ENCODE peak calls at places on chromosomes 1 and 21, in nine cellular contexts. G, A, D, W, T, J, R, Q and Z are unnamed samples.
A peak's percentile ranks its signal among the peaks of the same experiment; 100 is the strongest.

GRCh38 chr1:184974086-184974836 is at the start of gene NIBAN1:
- DNase-seq in G (peak; percentile 80), A (no peak), D (peak; percentile 76), W (peak; percentile 88), T (peak; percentile 74), J (peak; percentile 93), R (peak; percentile 73), Q (peak; percentile 86), Z (peak; percentile 57)

GRCh38 chr1:81560629-81561028 is 240.1 kb upstream of the ADGRL2 start:
- DNase-seq in G (no peak), A (no peak), D (no peak), W (no peak), T (no peak), J (no peak), R (no peak), Q (no peak), Z (no peak)

GRCh38 chr1:194865367-194865766 is 1679.0 kb upstream of the B3GALT2 start:
- DNase-seq in G (no peak), A (peak; percentile 11), D (no peak), W (no peak), T (peak; percentile 39), J (no peak), R (no peak), Q (no peak), Z (no peak)

GRCh38 chr21:41741253-41742072 is 25.4 kb downstream of the RIPK4 start:
- DNase-seq in G (no peak), A (no peak), D (no peak), W (no peak), T (no peak), J (no peak), R (no peak), Q (no peak), Z (no peak)

GRCh38 chr1:68141079-68141800 is 90.8 kb upstream of the DIRAS3 start:
- DNase-seq in G (no peak), A (no peak), D (no peak), W (peak; percentile 57), T (peak; percentile 47), J (no peak), R (no peak), Q (no peak), Z (peak; percentile 83)

GRCh38 chr1:218460367-218460766 is 115.2 kb downstream of the TGFB2 start:
- DNase-seq in G (peak; percentile 39), A (no peak), D (peak; percentile 60), W (peak; percentile 70), T (peak; percentile 45), J (no peak), R (peak; percentile 61), Q (no peak), Z (peak; percentile 79)

GRCh38 chr1:9269078-9269501 is 23.6 kb upstream of the SPSB1 start:
- DNase-seq in G (no peak), A (no peak), D (no peak), W (no peak), T (no peak), J (peak; percentile 59), R (no peak), Q (no peak), Z (no peak)

GRCh38 chr1:36070349-36070748 is 13.5 kb upstream of the TEKT2 start:
- DNase-seq in G (no peak), A (no peak), D (no peak), W (no peak), T (no peak), J (no peak), R (no peak), Q (no peak), Z (no peak)

GRCh38 chr1:41503507-41504125 is 19.1 kb upstream of the EDN2 start:
- DNase-seq in G (peak; percentile 83), A (no peak), D (no peak), W (peak; percentile 61), T (no peak), J (no peak), R (no peak), Q (no peak), Z (no peak)

GRCh38 chr1:43545686-43546387 is 15.2 kb downstream of the PTPRF start:
- DNase-seq in G (peak; percentile 84), A (no peak), D (peak; percentile 42), W (peak; percentile 98), T (peak; percentile 61), J (no peak), R (peak; percentile 55), Q (no peak), Z (no peak)

GRCh38 chr1:101310484-101310883 is 73.7 kb downstream of the S1PR1 start:
- DNase-seq in G (no peak), A (no peak), D (no peak), W (no peak), T (no peak), J (no peak), R (no peak), Q (no peak), Z (no peak)

GRCh38 chr21:45993210-45994085 is 11.9 kb downstream of the COL6A1 start:
- DNase-seq in G (no peak), A (no peak), D (peak; percentile 3), W (peak; percentile 39), T (no peak), J (peak; percentile 66), R (peak; percentile 44), Q (peak; percentile 83), Z (no peak)

GRCh38 chr1:197180252-197180878 is 33.9 kb upstream of the ASPM start:
- DNase-seq in G (peak; percentile 38), A (peak; percentile 71), D (no peak), W (no peak), T (peak; percentile 74), J (no peak), R (no peak), Q (no peak), Z (peak; percentile 80)

GRCh38 chr1:197174818-197175217 is 28.3 kb upstream of the ASPM start:
- DNase-seq in G (no peak), A (no peak), D (no peak), W (no peak), T (no peak), J (no peak), R (no peak), Q (no peak), Z (no peak)

GRCh38 chr1:197181982-197182381 is 35.5 kb upstream of the ASPM start:
- DNase-seq in G (no peak), A (no peak), D (no peak), W (no peak), T (no peak), J (no peak), R (no peak), Q (no peak), Z (no peak)

GRCh38 chr1:197182716-197183115 is 36.2 kb upstream of the ASPM start:
- DNase-seq in G (no peak), A (no peak), D (no peak), W (no peak), T (no peak), J (no peak), R (no peak), Q (no peak), Z (no peak)

DNA sequence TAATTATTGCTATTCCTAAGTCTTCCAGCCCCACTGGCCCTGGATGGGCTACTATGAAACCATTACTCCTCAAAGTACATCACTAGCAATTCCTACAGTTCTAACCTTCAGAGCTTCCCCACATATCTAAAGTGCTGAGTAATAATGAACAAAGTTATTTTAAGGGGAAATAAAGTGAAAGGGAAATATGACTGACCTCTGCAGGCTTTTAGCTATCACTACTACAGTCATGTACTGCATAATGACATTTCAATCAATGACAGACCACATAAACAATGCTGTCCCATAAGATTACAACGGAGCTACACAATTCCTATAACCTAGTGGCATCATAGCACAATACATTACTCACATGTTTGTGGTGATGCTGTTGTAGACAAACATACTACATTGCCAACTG is 32.5 kb upstream of the ASPM start:
- DNase-seq in G (no peak), A (no peak), D (no peak), W (no peak), T (peak; percentile 68), J (no peak), R (no peak), Q (no peak), Z (peak; percentile 82)
- TF ChIP-seq CTCF in G (peak; percentile 49), A (peak; percentile 33), D (no peak), W (no peak), T (peak; percentile 18), J (no peak), R (no peak), Q (no peak), Z (peak; percentile 40)

GRCh38 chr1:165876121-165876520 is 48.7 kb downstream of the UCK2 start:
- DNase-seq in G (no peak), A (no peak), D (no peak), W (no peak), T (no peak), J (no peak), R (no peak), Q (no peak), Z (no peak)

GRCh38 chr1:165875604-165876003 is 48.2 kb downstream of the UCK2 start:
- DNase-seq in G (no peak), A (no peak), D (no peak), W (no peak), T (no peak), J (no peak), R (no peak), Q (no peak), Z (no peak)

GRCh38 chr1:165877411-165877810 is 50.0 kb downstream of the UCK2 start:
- DNase-seq in G (no peak), A (no peak), D (no peak), W (no peak), T (no peak), J (no peak), R (no peak), Q (no peak), Z (no peak)

GRCh38 chr1:165879946-165880345 is 52.5 kb downstream of the UCK2 start:
- DNase-seq in G (no peak), A (no peak), D (no peak), W (no peak), T (no peak), J (no peak), R (no peak), Q (no peak), Z (no peak)

GRCh38 chr1:165877940-165878556 is 50.6 kb downstream of the UCK2 start:
- DNase-seq in G (no peak), A (no peak), D (no peak), W (no peak), T (no peak), J (no peak), R (no peak), Q (no peak), Z (no peak)
- H3K4me3 ChIP-seq in G (no peak overlapping the region), A (no peak overlapping the region), D (no peak overlapping the region), W (peak overlapping the region; percentile 31), T (no peak overlapping the region), J (no peak overlapping the region), R (no peak overlapping the region), Q (no peak overlapping the region), Z (no peak overlapping the region)

DNA sequence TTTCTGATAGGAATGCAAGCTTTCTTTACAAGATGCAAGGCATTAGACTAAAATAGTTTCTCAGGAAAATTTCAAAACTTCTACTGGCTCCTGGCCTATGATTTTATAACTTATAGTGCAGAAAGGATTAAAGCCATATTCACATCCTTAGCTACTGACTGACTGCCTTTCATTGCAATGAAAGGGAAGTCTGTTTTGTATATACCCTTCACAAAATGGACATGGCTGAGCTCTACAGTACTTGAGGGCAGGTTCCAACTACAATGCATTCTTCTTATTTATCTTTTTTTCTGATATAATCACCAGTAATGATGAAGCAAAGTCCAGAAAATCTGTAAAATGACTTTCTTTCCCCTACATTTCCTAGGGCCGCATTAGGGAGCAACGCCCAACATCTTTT is 100.5 kb upstream of the ESRRG start:
- DNase-seq in G (no peak), A (no peak), D (no peak), W (no peak), T (no peak), J (no peak), R (no peak), Q (no peak), Z (no peak)
- TF ChIP-seq CTCF in G (no peak), A (no peak), D (no peak), W (no peak), T (no peak), J (no peak), R (no peak), Q (no peak), Z (no peak)

GRCh38 chr1:155970531-155971167 is 7.7 kb downstream of the ARHGEF2 start:
- DNase-seq in G (no peak), A (no peak), D (peak; percentile 67), W (no peak), T (peak; percentile 85), J (peak; percentile 94), R (peak; percentile 66), Q (no peak), Z (peak; percentile 69)
- H3K4me3 ChIP-seq in G (no peak overlapping the region), A (peak overlapping the region; percentile 31), D (no peak overlapping the region), W (no peak overlapping the region), T (no peak overlapping the region), J (peak overlapping the region; percentile 4), R (no peak overlapping the region), Q (no peak overlapping the region), Z (no peak overlapping the region)